ENCODE peak calls at places on chromosome 12, in seven cellular contexts. P, J, Y, V, G, I and B are unnamed samples.
A peak's percentile ranks its signal among the peaks of the same experiment; 100 is the strongest.

GRCh38 chr12:12938541-12938940 is 13.4 kb downstream of the GPRC5D start:
- DNase-seq in P (no peak), J (no peak), Y (no peak), V (no peak), G (no peak), I (no peak), B (no peak)

GRCh38 chr12:131930510-131930909 is 1.4 kb downstream of the PUS1 start:
- DNase-seq in P (no peak), J (no peak), Y (no peak), V (no peak), G (no peak), I (no peak), B (no peak)

GRCh38 chr12:43812926-43813325 is 6.8 kb upstream of the TWF1 start:
- DNase-seq in P (no peak), J (no peak), Y (peak; percentile 68), V (no peak), G (no peak), I (no peak), B (no peak)

GRCh38 chr12:98646165-98646764 is 1.2 kb downstream of the APAF1 start:
- DNase-seq in P (no peak), J (no peak), Y (peak; percentile 50), V (peak; percentile 23), G (no peak), I (no peak), B (no peak)

GRCh38 chr12:132601171-132601883 is 9.1 kb downstream of the LRCOL1 start:
- DNase-seq in P (no peak), J (no peak), Y (no peak), V (no peak), G (no peak), I (no peak), B (no peak)

GRCh38 chr12:69511870-69512269 is 41.7 kb downstream of the FRS2 start:
- DNase-seq in P (no peak), J (no peak), Y (no peak), V (no peak), G (no peak), I (no peak), B (no peak)

GRCh38 chr12:116927244-116927940 is 16.6 kb downstream of the FBXW8 start:
- DNase-seq in P (no peak), J (no peak), Y (no peak), V (no peak), G (no peak), I (no peak), B (no peak)

GRCh38 chr12:67239061-67239460 is 30.1 kb upstream of the CAND1 start:
- DNase-seq in P (no peak), J (no peak), Y (no peak), V (no peak), G (no peak), I (no peak), B (no peak)

GRCh38 chr12:52120951-52121847 is 41.7 kb downstream of the SMIM41 start:
- DNase-seq in P (no peak), J (no peak), Y (peak; percentile 83), V (no peak), G (no peak), I (no peak), B (no peak)

GRCh38 chr12:89882051-89882450 is 173.4 kb upstream of the ATP2B1 start:
- DNase-seq in P (no peak), J (no peak), Y (peak; percentile 52), V (no peak), G (no peak), I (no peak), B (no peak)

GRCh38 chr12:52655720-52656124 is 3.7 kb upstream of the KRT2 start:
- DNase-seq in P (no peak), J (no peak), Y (no peak), V (no peak), G (no peak), I (no peak), B (no peak)

GRCh38 chr12:76288218-76288617 is 60.0 kb downstream of the BBS10 start:
- DNase-seq in P (no peak), J (no peak), Y (no peak), V (no peak), G (no peak), I (no peak), B (no peak)

GRCh38 chr12:89493650-89494302 is 30.8 kb downstream of the GALNT4 start:
- DNase-seq in P (no peak), J (no peak), Y (no peak), V (no peak), G (no peak), I (no peak), B (no peak)

GRCh38 chr12:96907681-96908163 is 665 bp downstream of the NEDD1 start:
- DNase-seq in P (no peak), J (no peak), Y (peak; percentile 47), V (peak; percentile 48), G (peak; percentile 15), I (no peak), B (no peak)

GRCh38 chr12:70843363-70843762 is 77.2 kb downstream of the PTPRR start:
- DNase-seq in P (no peak), J (no peak), Y (no peak), V (no peak), G (no peak), I (no peak), B (no peak)

GRCh38 chr12:107610030-107610859 is 75.4 kb upstream of the PWP1 start:
- DNase-seq in P (no peak), J (no peak), Y (peak; percentile 19), V (peak; percentile 43), G (peak; percentile 35), I (no peak), B (no peak)

GRCh38 chr12:127819066-127819465 is 447.9 kb upstream of the TMEM132C start:
- DNase-seq in P (no peak), J (no peak), Y (peak; percentile 3), V (no peak), G (no peak), I (no peak), B (no peak)

GRCh38 chr12:18382486-18382885 is 121.2 kb downstream of the PIK3C2G start:
- DNase-seq in P (no peak), J (no peak), Y (peak; percentile 50), V (no peak), G (no peak), I (no peak), B (no peak)